ENCODE peak calls at places on chromosomes 13 and 19, in seven cellular contexts. B is heart left ventricle, M is left ventricle myocardium inferior, E is coronary artery, Q is PC-3, R is kidney, U is hepatocyte. D is an unnamed sample.

GRCh38 chr19:29645911-29646310 is 19.4 kb upstream of the PLEKHF1 start:
- DNase-seq in B (peak; percentile 55), M (peak; percentile 48), E (no peak), Q (peak; percentile 27), R (no peak), U (no peak), D (no peak)

GRCh38 chr13:34044041-34044440 is 226.1 kb downstream of the RFC3 start:
- DNase-seq in B (no peak), M (no peak), E (no peak), Q (peak; percentile 14), R (no peak), U (no peak), D (no peak)

GRCh38 chr19:33255781-33256180 is 30.1 kb upstream of the SLC7A10 start:
- DNase-seq in B (no peak), M (no peak), E (no peak), Q (no peak), R (no peak), U (no peak), D (no peak)

GRCh38 chr13:30125422-30126073 is 181.8 kb downstream of the KATNAL1 start:
- DNase-seq in B (no peak), M (no peak), E (no peak), Q (peak; percentile 89), R (no peak), U (peak; percentile 82), D (peak; percentile 82)

GRCh38 chr13:102317593-102317992 is 84.3 kb downstream of the FGF14 start:
- DNase-seq in B (peak; percentile 88), M (peak; percentile 87), E (peak; percentile 85), Q (no peak), R (peak; percentile 87), U (peak; percentile 6), D (no peak)

GRCh38 chr13:104608280-104608679 is 1542.1 kb upstream of the SLC10A2 start:
- DNase-seq in B (no peak), M (no peak), E (no peak), Q (no peak), R (no peak), U (no peak), D (no peak)

GRCh38 chr19:34712606-34713261 is 21.3 kb upstream of the ZNF181 start:
- DNase-seq in B (peak; percentile 46), M (no peak), E (no peak), Q (peak; percentile 77), R (no peak), U (peak; percentile 83), D (peak; percentile 77)

GRCh38 chr13:71395053-71395452 is 472.0 kb downstream of the DACH1 start:
- DNase-seq in B (peak; percentile 6), M (no peak), E (no peak), Q (no peak), R (no peak), U (no peak), D (no peak)

GRCh38 chr19:45730389-45731288 is at the start of gene FBXO46:
- DNase-seq in B (peak; percentile 98), M (peak; percentile 96), E (peak; percentile 98), Q (peak; percentile 95), R (peak; percentile 98), U (peak; percentile 98), D (peak; percentile 98)

GRCh38 chr19:13117176-13117771 is 734 bp upstream of the TRMT1 start:
- DNase-seq in B (no peak), M (no peak), E (no peak), Q (no peak), R (no peak), U (no peak), D (no peak)

GRCh38 chr13:75088915-75089314 is 393.1 kb downstream of the TBC1D4 start:
- DNase-seq in B (no peak), M (no peak), E (no peak), Q (no peak), R (no peak), U (no peak), D (no peak)

GRCh38 chr13:48411281-48412099 is 1.4 kb downstream of the LPAR6 start:
- DNase-seq in B (no peak), M (no peak), E (no peak), Q (peak; percentile 32), R (no peak), U (peak; percentile 7), D (no peak)

GRCh38 chr19:1250374-1251232 is 2.2 kb downstream of the MIDN start:
- DNase-seq in B (peak; percentile 79), M (peak; percentile 74), E (no peak), Q (no peak), R (peak; percentile 93), U (peak; percentile 87), D (peak; percentile 80)

GRCh38 chr13:41652735-41653361 is 195.5 kb downstream of the RGCC start:
- DNase-seq in B (peak; percentile 25), M (no peak), E (no peak), Q (peak; percentile 60), R (no peak), U (peak; percentile 62), D (peak; percentile 7)

GRCh38 chr19:33778089-33778791 is 18.4 kb upstream of the KCTD15 start:
- DNase-seq in B (peak; percentile 83), M (peak; percentile 83), E (peak; percentile 82), Q (peak; percentile 74), R (peak; percentile 93), U (peak; percentile 91), D (peak; percentile 96)

GRCh38 chr19:3080281-3080680 is 13.9 kb upstream of the GNA11 start:
- DNase-seq in B (no peak), M (no peak), E (no peak), Q (no peak), R (peak; percentile 84), U (no peak), D (no peak)

GRCh38 chr19:17049711-17050280 is 23.2 kb upstream of the CPAMD8 start:
- DNase-seq in B (no peak), M (no peak), E (no peak), Q (peak; percentile 71), R (no peak), U (no peak), D (peak; percentile 16)

GRCh38 chr19:39352549-39353285 is 10.5 kb downstream of the SAMD4B start:
- DNase-seq in B (no peak), M (no peak), E (no peak), Q (no peak), R (no peak), U (no peak), D (no peak)

GRCh38 chr19:10587022-10587838 is at the start of gene AP1M2:
- DNase-seq in B (no peak), M (no peak), E (no peak), Q (peak; percentile 37), R (no peak), U (peak; percentile 76), D (no peak)

GRCh38 chr19:33219261-33219812 is 6.3 kb downstream of the SLC7A10 start:
- DNase-seq in B (no peak), M (no peak), E (no peak), Q (no peak), R (no peak), U (no peak), D (no peak)

GRCh38 chr19:48975947-48976847 is 11.1 kb downstream of the FTL start:
- DNase-seq in B (no peak), M (no peak), E (no peak), Q (no peak), R (no peak), U (no peak), D (no peak)

GRCh38 chr19:46225558-46226004 is 4.0 kb upstream of the IGFL1 start:
- DNase-seq in B (no peak), M (no peak), E (no peak), Q (peak; percentile 19), R (no peak), U (no peak), D (no peak)

GRCh38 chr13:53237696-53238095 is 209.1 kb downstream of the OLFM4 start:
- DNase-seq in B (no peak), M (no peak), E (no peak), Q (no peak), R (no peak), U (no peak), D (no peak)

GRCh38 chr19:41811981-41812380 is 15.6 kb downstream of the CEACAM3 start:
- DNase-seq in B (no peak), M (no peak), E (no peak), Q (no peak), R (no peak), U (no peak), D (no peak)

GRCh38 chr19:41816761-41817160 is 20.4 kb downstream of the CEACAM3 start:
- DNase-seq in B (no peak), M (no peak), E (no peak), Q (no peak), R (no peak), U (no peak), D (no peak)

GRCh38 chr19:41811036-41811435 is 14.6 kb downstream of the CEACAM3 start:
- DNase-seq in B (peak; percentile 43), M (peak; percentile 26), E (no peak), Q (no peak), R (no peak), U (no peak), D (no peak)

GRCh38 chr19:41815301-41815700 is 18.9 kb downstream of the CEACAM3 start:
- DNase-seq in B (no peak), M (no peak), E (no peak), Q (no peak), R (no peak), U (no peak), D (no peak)

GRCh38 chr19:41813911-41814310 is 17.5 kb downstream of the CEACAM3 start:
- DNase-seq in B (no peak), M (no peak), E (no peak), Q (no peak), R (no peak), U (no peak), D (no peak)
- H3K27ac ChIP-seq in B (no peak overlapping the region), M (no peak overlapping the region), E (no peak overlapping the region), Q (no peak overlapping the region), R (no peak overlapping the region), U (no peak overlapping the region), D (no peak overlapping the region)

DNA sequence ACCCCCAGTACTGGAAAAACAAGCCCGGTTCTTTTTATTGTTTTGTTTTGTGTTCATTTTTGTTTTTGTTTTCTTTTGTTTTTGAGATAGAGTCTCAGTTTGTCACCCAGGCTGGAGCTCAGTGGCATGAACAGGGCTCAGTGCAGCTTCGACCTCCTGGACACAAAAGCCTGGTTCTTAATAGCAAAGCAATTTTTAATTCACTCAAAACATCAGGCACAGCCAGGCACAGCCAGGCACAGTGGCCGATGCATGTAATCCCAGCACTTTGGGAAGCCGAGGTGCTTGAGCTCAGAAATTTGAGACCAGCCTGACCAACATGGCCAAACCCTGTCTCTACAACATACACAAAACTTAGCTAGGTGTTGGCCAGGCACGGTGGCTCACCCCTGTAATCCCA is 30.7 kb downstream of the INSR start:
- DNase-seq in B (no peak), M (no peak), E (no peak), Q (no peak), R (peak; percentile 28), U (no peak), D (no peak)
- H3K27ac ChIP-seq in B (no peak overlapping the region), M (no peak overlapping the region), E (no peak overlapping the region), Q (no peak overlapping the region), R (no peak overlapping the region), U (no peak overlapping the region), D (no peak overlapping the region)

DNA sequence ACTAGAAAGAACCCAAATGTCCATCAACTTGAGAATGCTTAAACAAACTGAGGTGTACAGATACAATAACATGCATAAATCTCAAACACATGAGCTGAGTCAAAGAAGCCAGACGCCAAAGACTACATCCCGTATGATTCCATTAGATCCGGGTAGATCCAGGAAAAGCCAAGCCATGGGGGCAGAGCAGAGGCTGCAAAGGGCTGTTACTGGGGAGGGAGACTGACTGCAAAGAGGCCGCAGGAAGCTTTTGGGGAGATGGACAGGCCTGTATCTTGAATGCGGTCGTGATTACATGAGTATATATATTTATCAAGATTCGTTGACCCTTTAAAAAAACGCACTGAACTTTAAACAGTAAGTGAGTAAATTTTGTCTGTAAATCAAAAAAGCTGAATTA is 28.7 kb downstream of the GGACT start:
- DNase-seq in B (no peak), M (no peak), E (no peak), Q (no peak), R (no peak), U (no peak), D (no peak)
- H3K27ac ChIP-seq in B (no peak overlapping the region), M (no peak overlapping the region), E (no peak overlapping the region), Q (no peak overlapping the region), R (no peak overlapping the region), U (no peak overlapping the region), D (no peak overlapping the region)

GRCh38 chr13:51804295-51805172 is 571 bp upstream of the DHRS12 start:
- DNase-seq in B (peak; percentile 47), M (no peak), E (no peak), Q (no peak), R (no peak), U (peak; percentile 32), D (no peak)
- H3K27ac ChIP-seq in B (peak overlapping the region; percentile 98), M (peak overlapping the region; percentile 100), E (peak overlapping the region; percentile 100), Q (no peak overlapping the region), R (peak overlapping the region; percentile 98), U (peak overlapping the region; percentile 98), D (peak overlapping the region; percentile 100)